ENCODE peak calls at places on chromosomes 11 and 22, in seven cellular contexts. X is transverse colon, K is fibroblast of pulmonary artery, N is astrocyte of the cerebellum, P is body of pancreas, A is PC-9, V is Calu3. B is an unnamed sample.

GRCh38 chr22:17201285-17201945 is 17.8 kb downstream of the ADA2 start:
- DNase-seq in X (no peak), K (peak), N (no peak), P (peak), A (no peak), V (peak), B (no peak)

GRCh38 chr11:45489281-45489906 is 176.0 kb downstream of the CHST1 start:
- DNase-seq in X (no peak), K (no peak), N (no peak), P (no peak), A (no peak), V (no peak), B (no peak)

GRCh38 chr11:119024430-119025098 is 6.0 kb downstream of the TRAPPC4 start:
- DNase-seq in X (no peak), K (no peak), N (no peak), P (no peak), A (no peak), V (no peak), B (no peak)

GRCh38 chr22:28034760-28035401 is 115.8 kb upstream of the PITPNB start:
- DNase-seq in X (peak), K (peak), N (no peak), P (peak), A (no peak), V (no peak), B (peak)

GRCh38 chr11:133064152-133064877 is 468.0 kb downstream of the OPCML start:
- DNase-seq in X (peak), K (peak), N (peak), P (peak), A (no peak), V (no peak), B (no peak)

GRCh38 chr22:17786435-17787158 is 12.3 kb upstream of the BID start:
- DNase-seq in X (peak), K (peak), N (peak), P (peak), A (no peak), V (no peak), B (no peak)

GRCh38 chr11:61054927-61055562 is 47.2 kb upstream of the CD5 start:
- DNase-seq in X (no peak), K (no peak), N (no peak), P (no peak), A (no peak), V (no peak), B (no peak)

GRCh38 chr22:20867179-20868099 is 8.6 kb downstream of the SNAP29 start:
- DNase-seq in X (peak), K (peak), N (no peak), P (peak), A (no peak), V (peak), B (no peak)

GRCh38 chr11:3659595-3660515 is 11.3 kb downstream of the CHRNA10 start:
- DNase-seq in X (no peak), K (no peak), N (no peak), P (peak), A (no peak), V (no peak), B (no peak)

GRCh38 chr11:113242767-113243397 is 71.5 kb upstream of the TTC12 start:
- DNase-seq in X (no peak), K (peak), N (peak), P (peak), A (no peak), V (no peak), B (no peak)

GRCh38 chr11:35235944-35236666 is 97.1 kb downstream of the CD44 start:
- DNase-seq in X (peak), K (no peak), N (peak), P (peak), A (peak), V (peak), B (no peak)

GRCh38 chr11:102495161-102496042 is 35.1 kb downstream of the MMP7 start:
- DNase-seq in X (peak), K (peak), N (peak), P (peak), A (peak), V (peak), B (no peak)

GRCh38 chr11:117946196-117946841 is 17.1 kb upstream of the TMPRSS13 start:
- DNase-seq in X (no peak), K (no peak), N (no peak), P (no peak), A (no peak), V (no peak), B (no peak)

GRCh38 chr11:43923327-43924111 is 18.9 kb upstream of the C11orf96 start:
- DNase-seq in X (no peak), K (peak), N (no peak), P (no peak), A (no peak), V (no peak), B (no peak)

GRCh38 chr11:2924821-2925675 is 4.2 kb downstream of the PHLDA2 start:
- DNase-seq in X (peak), K (no peak), N (no peak), P (no peak), A (no peak), V (no peak), B (no peak)

GRCh38 chr11:7600205-7600775 is 73.0 kb downstream of the CYB5R2 start:
- DNase-seq in X (peak), K (peak), N (no peak), P (peak), A (peak), V (peak), B (no peak)

GRCh38 chr11:128949791-128950454 is 7.3 kb upstream of the TP53AIP1 start:
- DNase-seq in X (no peak), K (peak), N (no peak), P (peak), A (no peak), V (no peak), B (no peak)

GRCh38 chr11:76836613-76837291 is 24.0 kb upstream of the ACER3 start:
- DNase-seq in X (peak), K (no peak), N (no peak), P (no peak), A (no peak), V (no peak), B (no peak)

GRCh38 chr11:30478923-30479322 is 107.2 kb downstream of the MPPED2 start:
- DNase-seq in X (no peak), K (no peak), N (no peak), P (peak), A (no peak), V (no peak), B (no peak)

GRCh38 chr11:85935751-85936150 is 80.6 kb downstream of the CCDC83 start:
- DNase-seq in X (no peak), K (no peak), N (no peak), P (no peak), A (no peak), V (no peak), B (no peak)

GRCh38 chr11:99316761-99317475 is 296.2 kb downstream of the CNTN5 start:
- DNase-seq in X (no peak), K (peak), N (peak), P (peak), A (no peak), V (no peak), B (no peak)

GRCh38 chr11:87213444-87213843 is 175.7 kb downstream of the TMEM135 start:
- DNase-seq in X (no peak), K (no peak), N (no peak), P (no peak), A (no peak), V (no peak), B (no peak)

GRCh38 chr22:50270302-50271010 is at the start of gene MAPK11:
- DNase-seq in X (peak), K (peak), N (no peak), P (peak), A (peak), V (peak), B (peak)

GRCh38 chr22:50272103-50272782 is 2.1 kb upstream of the MAPK11 start:
- DNase-seq in X (no peak), K (peak), N (no peak), P (no peak), A (no peak), V (no peak), B (no peak)

GRCh38 chr22:50269573-50270301 is 443 bp downstream of the MAPK11 start:
- DNase-seq in X (no peak), K (peak), N (no peak), P (no peak), A (peak), V (peak), B (no peak)

GRCh38 chr22:50271011-50271394 is 823 bp upstream of the MAPK11 start:
- DNase-seq in X (no peak), K (no peak), N (no peak), P (no peak), A (no peak), V (no peak), B (no peak)

GRCh38 chr22:50271519-50271970 is 1.4 kb upstream of the MAPK11 start:
- DNase-seq in X (peak), K (peak), N (no peak), P (peak), A (peak), V (peak), B (no peak)
- TF ChIP-seq CTCF in X (peak), K (no peak), N (no peak), P (no peak), A (peak), V (no peak), B (no peak)

GRCh38 chr11:47259178-47259977 is 1.6 kb downstream of the NR1H3 start:
- DNase-seq in X (peak), K (peak), N (no peak), P (no peak), A (peak), V (peak), B (no peak)
- TF ChIP-seq CTCF in X (peak), K (peak), N (peak), P (peak), A (peak), V (peak), B (no peak)

GRCh38 chr22:29702025-29702930 is 17.5 kb upstream of the CABP7 start:
- DNase-seq in X (peak), K (no peak), N (no peak), P (no peak), A (no peak), V (peak), B (no peak)
- TF ChIP-seq CTCF in X (no peak), K (no peak), N (peak), P (no peak), A (no peak), V (no peak), B (no peak)

DNA sequence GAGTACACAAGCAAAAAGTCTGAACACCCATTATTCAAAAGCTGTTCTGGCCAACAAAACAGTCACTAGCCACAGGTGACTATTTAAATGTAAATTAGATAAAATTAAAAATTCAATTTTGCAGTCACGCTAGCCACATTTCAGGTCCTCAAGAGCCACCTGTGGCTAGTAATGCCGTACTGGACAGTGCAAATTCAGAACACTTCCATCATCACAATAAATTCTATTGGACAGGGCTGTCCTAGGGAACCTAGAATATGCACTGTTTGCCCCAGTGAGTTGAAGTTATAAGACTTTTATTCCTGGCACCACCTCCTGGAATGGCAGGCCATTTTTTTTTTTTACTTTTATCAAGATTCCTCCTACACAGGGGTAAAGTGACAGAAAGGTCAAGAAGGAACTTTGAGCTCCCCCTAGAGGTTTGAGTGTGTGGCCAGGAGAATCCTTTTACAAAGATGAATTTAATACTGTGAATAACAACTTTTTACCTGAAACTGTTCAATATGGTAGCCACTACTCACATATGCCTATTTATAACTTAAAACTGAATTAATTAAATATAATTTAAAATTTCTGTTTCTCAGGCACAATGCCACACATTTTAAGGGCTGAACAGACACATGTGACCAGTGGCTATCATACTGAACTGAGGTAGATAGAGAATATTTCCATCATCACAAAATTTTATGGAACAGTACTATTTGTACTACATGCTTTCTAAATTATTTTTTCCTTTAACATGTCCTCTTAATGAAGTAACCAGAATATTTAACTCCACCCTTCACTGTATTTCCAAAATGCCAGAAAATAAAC is 6.5 kb downstream of the MSANTD2 start:
- DNase-seq in X (peak), K (peak), N (peak), P (peak), A (peak), V (peak), B (no peak)
- TF ChIP-seq CTCF in X (peak), K (peak), N (peak), P (peak), A (peak), V (peak), B (no peak)

GRCh38 chr11:10322830-10323792 is 18.2 kb downstream of the ADM start:
- DNase-seq in X (peak), K (peak), N (peak), P (peak), A (peak), V (peak), B (no peak)
- TF ChIP-seq CTCF in X (peak), K (peak), N (no peak), P (peak), A (peak), V (peak), B (peak)

DNA sequence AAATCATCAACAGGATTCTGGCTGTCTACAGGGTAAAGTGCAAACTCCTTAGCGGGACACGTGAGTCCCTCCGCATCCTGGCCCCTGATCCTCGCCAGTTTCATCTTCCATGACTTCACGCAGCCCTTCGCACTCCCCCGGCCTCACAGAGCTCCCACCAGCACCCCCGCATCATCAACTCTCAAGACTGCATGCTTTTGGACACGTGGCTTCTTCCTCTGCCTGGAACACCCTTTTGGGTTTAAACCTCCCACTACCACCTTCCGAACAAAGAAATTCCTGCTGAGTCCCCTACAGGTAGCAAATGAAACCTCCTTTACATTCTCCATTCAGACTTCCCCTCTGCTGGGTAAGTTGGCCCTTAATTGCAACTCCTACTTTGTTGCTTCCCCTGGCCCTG is 12.6 kb upstream of the EIF3M start:
- DNase-seq in X (no peak), K (no peak), N (no peak), P (no peak), A (no peak), V (no peak), B (no peak)
- TF ChIP-seq CTCF in X (no peak), K (no peak), N (no peak), P (no peak), A (no peak), V (no peak), B (no peak)

DNA sequence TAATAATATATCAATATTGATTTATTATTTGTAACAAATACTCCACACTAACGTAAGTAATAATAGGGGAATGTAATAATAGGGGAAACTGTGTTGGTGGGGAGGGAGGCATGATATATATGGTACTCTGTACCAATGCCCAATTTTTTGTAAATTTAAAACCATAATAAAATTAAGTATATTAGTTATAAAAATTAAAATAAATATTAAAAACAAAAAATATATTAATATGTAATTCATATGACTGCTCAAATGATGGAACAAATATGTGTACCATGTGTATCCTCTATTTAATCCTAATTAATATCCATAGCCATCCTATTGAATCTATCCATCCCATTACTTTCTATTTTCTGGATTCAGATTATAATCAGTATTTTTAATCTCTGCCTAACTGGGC is 578.0 kb downstream of the KCNA4 start:
- DNase-seq in X (no peak), K (no peak), N (no peak), P (no peak), A (no peak), V (no peak), B (no peak)
- TF ChIP-seq CTCF in X (no peak), K (no peak), N (no peak), P (no peak), A (no peak), V (no peak), B (no peak)

GRCh38 chr22:42719133-42719532 is 1.5 kb downstream of the A4GALT start:
- DNase-seq in X (no peak), K (no peak), N (no peak), P (no peak), A (no peak), V (no peak), B (no peak)
- TF ChIP-seq CTCF in X (no peak), K (peak), N (no peak), P (no peak), A (no peak), V (no peak), B (no peak)

DNA sequence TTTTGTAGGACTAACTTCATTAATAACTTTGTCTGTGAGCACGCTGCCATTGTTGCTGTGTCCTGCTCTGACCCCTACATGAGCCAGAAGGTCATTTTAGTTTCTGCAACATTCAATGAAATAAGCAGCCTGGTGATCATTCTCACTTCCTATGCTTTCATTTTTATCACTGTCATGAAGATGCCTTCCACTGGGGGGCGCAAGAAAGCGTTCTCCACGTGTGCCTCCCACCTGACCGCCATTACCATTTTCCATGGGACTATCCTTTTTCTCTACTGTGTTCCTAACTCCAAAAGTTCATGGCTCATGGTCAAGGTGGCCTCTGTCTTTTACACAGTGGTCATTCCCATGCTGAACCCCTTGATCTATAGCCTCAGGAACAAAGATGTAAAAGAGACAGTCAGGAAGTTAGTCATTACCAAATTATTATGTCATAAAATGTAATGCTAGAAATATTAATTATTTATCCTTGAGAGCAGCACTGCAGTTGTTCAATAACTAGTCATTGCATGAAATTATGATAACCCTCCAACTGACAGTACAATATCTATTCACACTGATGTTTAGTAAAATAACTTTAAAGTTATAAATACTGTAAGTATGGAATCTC is 46.4 kb upstream of the OR5D13 start:
- DNase-seq in X (no peak), K (no peak), N (no peak), P (no peak), A (peak), V (no peak), B (no peak)
- TF ChIP-seq CTCF in X (no peak), K (no peak), N (no peak), P (no peak), A (peak), V (no peak), B (no peak)

DNA sequence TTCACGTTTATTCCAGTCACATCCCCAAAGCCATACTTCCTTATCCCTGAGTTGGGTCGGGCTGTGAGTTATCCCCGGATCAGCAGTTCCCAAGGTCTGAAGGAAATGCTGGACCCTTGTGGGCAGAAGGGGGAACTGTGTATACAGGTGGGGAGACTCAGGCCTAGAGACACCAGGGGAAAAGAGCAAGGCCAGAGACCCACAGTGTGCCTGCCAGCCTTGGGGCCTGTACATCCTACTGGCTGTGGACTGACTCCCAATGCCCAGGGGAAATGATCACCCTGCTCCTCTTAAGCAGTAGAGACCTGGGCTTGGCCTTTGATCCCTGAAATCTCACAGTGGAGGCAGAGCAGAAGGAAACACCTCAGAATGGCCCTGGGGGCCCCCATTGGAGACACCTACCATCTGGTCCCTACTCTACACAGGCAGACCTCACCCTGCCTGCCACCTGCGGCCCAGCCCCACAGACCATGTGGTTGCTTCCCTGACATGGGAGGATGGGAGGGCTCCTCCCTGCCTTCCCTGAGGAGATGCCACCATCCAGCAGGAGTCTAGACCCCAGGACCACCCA is 1.3 kb downstream of the SELENOM start:
- DNase-seq in X (no peak), K (no peak), N (no peak), P (no peak), A (no peak), V (no peak), B (no peak)
- TF ChIP-seq CTCF in X (no peak), K (peak), N (peak), P (no peak), A (no peak), V (no peak), B (no peak)